ENCODE peak calls at places on chromosomes 12 and 14, in nine cellular contexts. C, Q, A, S, U, J, W, X and F are unnamed samples.

GRCh38 chr14:77315115-77315944 is 5.4 kb downstream of the POMT2 start:
- DNase-seq in C (no peak), Q (no peak), A (no peak), S (no peak), U (no peak), J (no peak), W (no peak), X (no peak), F (no peak)

GRCh38 chr12:105382771-105383632 is 52.5 kb downstream of the C12orf75 start:
- DNase-seq in C (peak), Q (peak), A (no peak), S (peak), U (no peak), J (no peak), W (no peak), X (no peak), F (no peak)

GRCh38 chr14:73242274-73242960 is 5.1 kb downstream of the PAPLN start:
- DNase-seq in C (no peak), Q (no peak), A (no peak), S (no peak), U (no peak), J (peak), W (no peak), X (no peak), F (no peak)

GRCh38 chr12:55719371-55719770 is 822 bp upstream of the RDH5 start:
- DNase-seq in C (no peak), Q (no peak), A (no peak), S (no peak), U (no peak), J (peak), W (peak), X (no peak), F (no peak)

GRCh38 chr14:33954016-33954598 is 3.2 kb upstream of the EGLN3 start:
- DNase-seq in C (no peak), Q (no peak), A (no peak), S (no peak), U (no peak), J (no peak), W (no peak), X (no peak), F (no peak)

GRCh38 chr14:54901380-54902142 is 1.1 kb downstream of the GCH1 start:
- DNase-seq in C (no peak), Q (no peak), A (no peak), S (no peak), U (no peak), J (no peak), W (no peak), X (no peak), F (no peak)

GRCh38 chr12:64756371-64756770 is 2.8 kb downstream of the GNS start:
- DNase-seq in C (no peak), Q (no peak), A (no peak), S (no peak), U (no peak), J (no peak), W (no peak), X (no peak), F (no peak)

GRCh38 chr12:109720152-109720855 is 6.7 kb downstream of the FAM222A start:
- DNase-seq in C (no peak), Q (no peak), A (no peak), S (no peak), U (no peak), J (no peak), W (peak), X (no peak), F (no peak)